ENCODE peak calls at places on chromosomes 16 and 17, in four cellular contexts. One of them, this sample, is unnamed.

GRCh38 chr16:57107324-57107922 is 15.0 kb downstream of the CPNE2 start:
- DNase-seq in K562: no peak
- DNase-seq in PC-3: no peak
- DNase-seq in PC-9: no peak
- DNase-seq in this sample: no peak

GRCh38 chr16:87560428-87561199 is 41.7 kb upstream of the JPH3 start:
- DNase-seq in K562: peak
- DNase-seq in PC-3: peak
- DNase-seq in PC-9: peak
- DNase-seq in this sample: peak

GRCh38 chr16:67961551-67961957 is 6.9 kb downstream of the SLC12A4 start:
- DNase-seq in K562: no peak
- DNase-seq in PC-3: peak
- DNase-seq in PC-9: peak
- DNase-seq in this sample: no peak

GRCh38 chr17:6041261-6041660 is 28.9 kb upstream of the WSCD1 start:
- DNase-seq in K562: no peak
- DNase-seq in PC-3: no peak
- DNase-seq in PC-9: no peak
- DNase-seq in this sample: no peak

GRCh38 chr17:51240275-51240674 is 19.6 kb downstream of the MBTD1 start:
- DNase-seq in K562: no peak
- DNase-seq in PC-3: no peak
- DNase-seq in PC-9: no peak
- DNase-seq in this sample: no peak

GRCh38 chr16:90011196-90011819 is 7.9 kb downstream of the DBNDD1 start:
- DNase-seq in K562: no peak
- DNase-seq in PC-3: no peak
- DNase-seq in PC-9: no peak
- DNase-seq in this sample: no peak

GRCh38 chr17:82121660-82122629 is 23.9 kb upstream of the FASN start:
- DNase-seq in K562: no peak
- DNase-seq in PC-3: no peak
- DNase-seq in PC-9: no peak
- DNase-seq in this sample: peak

GRCh38 chr16:86044241-86044671 is 145.3 kb downstream of the IRF8 start:
- DNase-seq in K562: peak
- DNase-seq in PC-3: peak
- DNase-seq in PC-9: peak
- DNase-seq in this sample: peak

GRCh38 chr17:34668206-34668605 is 88.8 kb downstream of the TMEM132E start:
- DNase-seq in K562: no peak
- DNase-seq in PC-3: no peak
- DNase-seq in PC-9: no peak
- DNase-seq in this sample: no peak

GRCh38 chr17:17487998-17488397 is 8.2 kb downstream of the RASD1 start:
- DNase-seq in K562: no peak
- DNase-seq in PC-3: no peak
- DNase-seq in PC-9: no peak
- DNase-seq in this sample: no peak

GRCh38 chr17:52986056-52986662 is 827.6 kb upstream of the CA10 start:
- DNase-seq in K562: no peak
- DNase-seq in PC-3: no peak
- DNase-seq in PC-9: no peak
- DNase-seq in this sample: no peak

GRCh38 chr17:6910987-6911603 is 79.6 kb upstream of the TEKT1 start:
- DNase-seq in K562: peak
- DNase-seq in PC-3: peak
- DNase-seq in PC-9: no peak
- DNase-seq in this sample: no peak

GRCh38 chr17:74603032-74603635 is 11.1 kb upstream of the CD300LD start:
- DNase-seq in K562: no peak
- DNase-seq in PC-3: no peak
- DNase-seq in PC-9: no peak
- DNase-seq in this sample: no peak

GRCh38 chr17:36496018-36496789 is 9.7 kb downstream of the ZNHIT3 start:
- DNase-seq in K562: no peak
- DNase-seq in PC-3: no peak
- DNase-seq in PC-9: no peak
- DNase-seq in this sample: no peak

GRCh38 chr17:73415782-73416181 is 104.0 kb upstream of the CDC42EP4 start:
- DNase-seq in K562: no peak
- DNase-seq in PC-3: no peak
- DNase-seq in PC-9: no peak
- DNase-seq in this sample: no peak

GRCh38 chr16:79372504-79373184 is 227.9 kb downstream of the MAF start:
- DNase-seq in K562: no peak
- DNase-seq in PC-3: no peak
- DNase-seq in PC-9: no peak
- DNase-seq in this sample: no peak

GRCh38 chr16:16833165-16833564 is 454.2 kb downstream of the NPIPA7 start:
- DNase-seq in K562: no peak
- DNase-seq in PC-3: no peak
- DNase-seq in PC-9: no peak
- DNase-seq in this sample: no peak

GRCh38 chr17:77606146-77606864 is 352.2 kb upstream of the TNRC6C start:
- DNase-seq in K562: no peak
- DNase-seq in PC-3: no peak
- DNase-seq in PC-9: no peak
- DNase-seq in this sample: no peak

GRCh38 chr17:7627250-7628121 is at the start of gene SAT2:
- DNase-seq in K562: peak
- DNase-seq in PC-3: peak
- DNase-seq in PC-9: peak
- DNase-seq in this sample: peak

GRCh38 chr17:72390675-72391501 is 270.1 kb downstream of the SOX9 start:
- DNase-seq in K562: no peak
- DNase-seq in PC-3: peak
- DNase-seq in PC-9: no peak
- DNase-seq in this sample: no peak

GRCh38 chr17:47200325-47200663 is 8.9 kb upstream of the MYL4 start:
- DNase-seq in K562: no peak
- DNase-seq in PC-3: no peak
- DNase-seq in PC-9: no peak
- DNase-seq in this sample: no peak

GRCh38 chr17:66982011-66982508 is 17.6 kb downstream of the CACNG4 start:
- DNase-seq in K562: no peak
- DNase-seq in PC-3: no peak
- DNase-seq in PC-9: no peak
- DNase-seq in this sample: no peak

GRCh38 chr17:3919123-3919624 is 2.9 kb upstream of the P2RX1 start:
- DNase-seq in K562: no peak
- DNase-seq in PC-3: no peak
- DNase-seq in PC-9: no peak
- DNase-seq in this sample: no peak

GRCh38 chr17:19573075-19573474 is 39.4 kb downstream of the SLC47A1 start:
- DNase-seq in K562: no peak
- DNase-seq in PC-3: no peak
- DNase-seq in PC-9: no peak
- DNase-seq in this sample: no peak

GRCh38 chr16:27369806-27370205 is 32.2 kb upstream of the IL21R start:
- DNase-seq in K562: no peak
- DNase-seq in PC-3: peak
- DNase-seq in PC-9: no peak
- DNase-seq in this sample: no peak

GRCh38 chr16:68790130-68790761 is 53.1 kb upstream of the TANGO6 start:
- DNase-seq in K562: no peak
- DNase-seq in PC-3: peak
- DNase-seq in PC-9: peak
- DNase-seq in this sample: no peak

GRCh38 chr16:69618307-69618706 is 52.5 kb downstream of the NFAT5 start:
- DNase-seq in K562: no peak
- DNase-seq in PC-3: no peak
- DNase-seq in PC-9: no peak
- DNase-seq in this sample: no peak

GRCh38 chr17:66354472-66354871 is 52.1 kb downstream of the PRKCA start:
- DNase-seq in K562: no peak
- DNase-seq in PC-3: no peak
- DNase-seq in PC-9: no peak
- DNase-seq in this sample: no peak

GRCh38 chr16:87864331-87864989 is 4.8 kb downstream of the SLC7A5 start:
- DNase-seq in K562: no peak
- DNase-seq in PC-3: peak
- DNase-seq in PC-9: no peak
- DNase-seq in this sample: no peak

GRCh38 chr16:49754495-49755290 is 101.2 kb downstream of the ZNF423 start:
- DNase-seq in K562: no peak
- DNase-seq in PC-3: no peak
- DNase-seq in PC-9: no peak
- DNase-seq in this sample: no peak

DNA sequence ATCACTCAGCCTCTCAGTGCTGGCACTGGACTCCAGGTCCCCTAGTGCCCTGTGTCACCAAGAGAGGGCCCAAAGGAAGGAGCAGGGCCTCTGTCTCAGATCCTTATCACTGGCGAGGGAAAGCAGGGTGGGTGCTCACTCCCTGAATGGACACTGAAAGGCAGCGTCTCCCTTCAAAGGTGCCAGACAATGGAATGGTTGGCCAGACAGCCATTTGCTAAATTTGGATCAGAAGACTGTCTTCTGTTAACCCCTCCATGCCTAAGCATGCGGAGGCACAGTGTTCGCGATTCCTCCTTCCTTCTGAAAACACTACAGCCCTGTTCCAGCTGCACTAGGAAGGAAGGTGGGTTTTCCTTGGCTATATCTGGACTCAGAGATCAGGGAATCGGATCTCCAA is 48.4 kb downstream of the SRCIN1 start:
- DNase-seq in K562: no peak
- DNase-seq in PC-3: no peak
- DNase-seq in PC-9: no peak
- DNase-seq in this sample: no peak
- H3K27ac ChIP-seq in K562: no peak
- H3K27ac ChIP-seq in PC-3: peak
- H3K27ac ChIP-seq in PC-9: peak
- H3K27ac ChIP-seq in this sample: no peak

GRCh38 chr17:62750502-62751349 is 57.4 kb downstream of the MARCHF10 start:
- DNase-seq in K562: no peak
- DNase-seq in PC-3: peak
- DNase-seq in PC-9: peak
- DNase-seq in this sample: no peak
- H2AFZ ChIP-seq in K562: no peak
- H2AFZ ChIP-seq in PC-3: peak
- H2AFZ ChIP-seq in PC-9: no peak
- H2AFZ ChIP-seq in this sample: no peak

DNA sequence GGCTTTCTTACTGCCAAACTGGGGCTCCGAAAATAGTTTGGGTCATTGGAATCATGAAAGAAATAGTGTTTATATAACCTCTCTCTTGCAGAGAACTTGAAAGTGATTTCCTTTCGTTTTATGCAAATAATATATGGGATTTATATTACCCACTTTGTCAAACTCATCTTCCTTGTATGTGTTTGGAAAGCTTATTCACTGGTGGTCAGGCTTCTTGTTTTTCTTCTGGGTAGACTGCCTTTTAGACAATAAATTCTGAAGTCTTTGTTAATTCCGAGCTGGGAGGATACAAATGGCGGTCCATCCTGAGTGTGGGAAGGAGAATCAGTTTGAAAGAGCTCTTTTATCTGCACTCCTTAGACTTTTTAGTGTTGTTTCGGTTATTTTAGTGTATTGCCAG is 230.1 kb downstream of the MSI2 start:
- DNase-seq in K562: no peak
- DNase-seq in PC-3: no peak
- DNase-seq in PC-9: no peak
- DNase-seq in this sample: no peak
- H3K27ac ChIP-seq in K562: no peak
- H3K27ac ChIP-seq in PC-3: no peak
- H3K27ac ChIP-seq in PC-9: no peak
- H3K27ac ChIP-seq in this sample: peak

GRCh38 chr17:55451758-55452468 is 30.3 kb upstream of the MMD start:
- DNase-seq in K562: no peak
- DNase-seq in PC-3: no peak
- DNase-seq in PC-9: no peak
- DNase-seq in this sample: no peak

GRCh38 chr17:55451203-55451641 is 29.6 kb upstream of the MMD start:
- DNase-seq in K562: peak
- DNase-seq in PC-3: peak
- DNase-seq in PC-9: no peak
- DNase-seq in this sample: peak

GRCh38 chr17:55454906-55455474 is 33.4 kb upstream of the MMD start:
- DNase-seq in K562: no peak
- DNase-seq in PC-3: peak
- DNase-seq in PC-9: no peak
- DNase-seq in this sample: no peak

GRCh38 chr17:55456307-55457240 is 34.9 kb upstream of the MMD start:
- DNase-seq in K562: no peak
- DNase-seq in PC-3: peak
- DNase-seq in PC-9: no peak
- DNase-seq in this sample: no peak

DNA sequence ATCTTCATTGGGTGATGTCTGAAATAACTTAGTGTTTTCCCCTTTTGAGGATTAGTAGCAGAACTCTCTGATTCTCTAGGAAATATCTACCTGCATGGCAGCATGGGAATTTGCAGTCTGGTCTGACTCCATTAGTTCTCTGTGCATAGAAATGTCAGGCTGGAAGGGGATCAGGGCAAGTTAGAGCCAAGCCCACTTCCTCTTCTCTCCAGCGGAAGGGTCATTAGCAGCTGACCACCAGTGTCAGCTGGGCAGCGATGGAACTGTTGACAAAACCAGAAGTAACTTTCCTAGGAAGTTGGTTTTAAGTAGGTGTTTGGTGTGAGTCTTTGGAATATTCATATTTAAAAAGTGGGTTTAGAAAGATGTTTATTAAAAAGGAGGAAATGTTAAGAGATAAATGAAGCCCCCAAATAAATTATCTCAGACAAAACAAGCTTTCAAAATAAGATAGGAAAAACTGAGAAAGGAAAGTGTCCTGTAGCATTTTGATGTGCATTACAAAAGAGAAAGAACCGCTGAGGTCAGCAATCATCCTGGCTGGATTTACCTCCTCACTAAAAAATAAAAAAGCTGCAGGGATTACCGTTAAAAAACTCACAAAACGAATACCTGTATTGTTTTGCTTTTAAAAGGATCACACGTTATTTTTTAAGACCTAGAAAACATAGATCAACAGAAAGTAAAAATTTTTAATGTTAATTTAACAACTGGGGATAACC is 32.4 kb upstream of the MMD start:
- DNase-seq in K562: no peak
- DNase-seq in PC-3: no peak
- DNase-seq in PC-9: no peak
- DNase-seq in this sample: no peak
- H2AFZ ChIP-seq in K562: peak
- H2AFZ ChIP-seq in PC-3: no peak
- H2AFZ ChIP-seq in PC-9: no peak
- H2AFZ ChIP-seq in this sample: no peak

GRCh38 chr16:4618645-4619418 is 4.1 kb upstream of the UBALD1 start:
- DNase-seq in K562: no peak
- DNase-seq in PC-3: no peak
- DNase-seq in PC-9: no peak
- DNase-seq in this sample: no peak
- H3K27ac ChIP-seq in K562: peak
- H3K27ac ChIP-seq in PC-3: no peak
- H3K27ac ChIP-seq in PC-9: no peak
- H3K27ac ChIP-seq in this sample: no peak